ENCODE peak calls at places on chromosomes 6 and 20, in four cellular contexts. One of them, this sample, is unnamed.
A peak's percentile ranks its signal among the peaks of the same experiment; 100 is the strongest.

GRCh38 chr6:132483779-132484679 is 28.9 kb downstream of the STX7 start:
- DNase-seq in IMR-90: peak; percentile 76
- DNase-seq in K562: peak; percentile 74
- DNase-seq in HepG2: peak; percentile 75
- DNase-seq in this sample: peak; percentile 36

GRCh38 chr6:27866370-27867050 is 45.7 kb downstream of the OR2B2 start:
- DNase-seq in IMR-90: peak; percentile 68
- DNase-seq in K562: peak; percentile 48
- DNase-seq in HepG2: peak; percentile 32
- DNase-seq in this sample: peak; percentile 23

GRCh38 chr6:134223761-134224445 is 94.0 kb downstream of the SGK1 start:
- DNase-seq in IMR-90: peak; percentile 55
- DNase-seq in K562: no peak
- DNase-seq in HepG2: no peak
- DNase-seq in this sample: no peak

GRCh38 chr6:30882764-30883475 is 1.4 kb upstream of the DDR1 start:
- DNase-seq in IMR-90: no peak
- DNase-seq in K562: peak; percentile 59
- DNase-seq in HepG2: no peak
- DNase-seq in this sample: peak; percentile 21

GRCh38 chr6:40932366-40932765 is 106.7 kb downstream of the UNC5CL start:
- DNase-seq in IMR-90: peak; percentile 42
- DNase-seq in K562: no peak
- DNase-seq in HepG2: no peak
- DNase-seq in this sample: no peak

GRCh38 chr6:81751388-81752083 is 945 bp downstream of the TENT5A start:
- DNase-seq in IMR-90: peak; percentile 38
- DNase-seq in K562: no peak
- DNase-seq in HepG2: peak; percentile 21
- DNase-seq in this sample: peak; percentile 14

GRCh38 chr6:115643762-115644161 is 416.9 kb downstream of the FRK start:
- DNase-seq in IMR-90: peak; percentile 50
- DNase-seq in K562: no peak
- DNase-seq in HepG2: peak; percentile 35
- DNase-seq in this sample: no peak

GRCh38 chr20:5920581-5920980 is 29.8 kb downstream of the TRMT6 start:
- DNase-seq in IMR-90: no peak
- DNase-seq in K562: no peak
- DNase-seq in HepG2: no peak
- DNase-seq in this sample: no peak

GRCh38 chr6:66289889-66290288 is 582.9 kb upstream of the EYS start:
- DNase-seq in IMR-90: no peak
- DNase-seq in K562: no peak
- DNase-seq in HepG2: no peak
- DNase-seq in this sample: no peak

GRCh38 chr20:45970646-45971424 is 1.2 kb downstream of the ZNF335 start:
- DNase-seq in IMR-90: peak; percentile 19
- DNase-seq in K562: peak; percentile 53
- DNase-seq in HepG2: no peak
- DNase-seq in this sample: no peak

GRCh38 chr20:15496501-15497039 is 1076.7 kb downstream of the KIF16B start:
- DNase-seq in IMR-90: no peak
- DNase-seq in K562: no peak
- DNase-seq in HepG2: no peak
- DNase-seq in this sample: no peak

GRCh38 chr6:137230547-137230946 is 11.4 kb upstream of the IFNGR1 start:
- DNase-seq in IMR-90: no peak
- DNase-seq in K562: no peak
- DNase-seq in HepG2: no peak
- DNase-seq in this sample: no peak

GRCh38 chr20:37254114-37254878 is 7.3 kb downstream of the GHRH start:
- DNase-seq in IMR-90: no peak
- DNase-seq in K562: no peak
- DNase-seq in HepG2: no peak
- DNase-seq in this sample: no peak

GRCh38 chr6:147022041-147022440 is 182.2 kb upstream of the STXBP5 start:
- DNase-seq in IMR-90: peak; percentile 48
- DNase-seq in K562: no peak
- DNase-seq in HepG2: no peak
- DNase-seq in this sample: no peak

GRCh38 chr6:134964451-134965203 is 14.7 kb upstream of the ALDH8A1 start:
- DNase-seq in IMR-90: no peak
- DNase-seq in K562: no peak
- DNase-seq in HepG2: no peak
- DNase-seq in this sample: no peak

GRCh38 chr20:51354769-51355319 is 187.7 kb downstream of the NFATC2 start:
- DNase-seq in IMR-90: peak; percentile 84
- DNase-seq in K562: no peak
- DNase-seq in HepG2: no peak
- DNase-seq in this sample: no peak

GRCh38 chr20:59402697-59403096 is 102.3 kb downstream of the EDN3 start:
- DNase-seq in IMR-90: no peak
- DNase-seq in K562: no peak
- DNase-seq in HepG2: no peak
- DNase-seq in this sample: peak; percentile 56

GRCh38 chr6:108029226-108029921 is 45.2 kb downstream of the OSTM1 start:
- DNase-seq in IMR-90: no peak
- DNase-seq in K562: no peak
- DNase-seq in HepG2: no peak
- DNase-seq in this sample: no peak

GRCh38 chr6:148973809-148974208 is 227.0 kb downstream of the UST start:
- DNase-seq in IMR-90: peak; percentile 66
- DNase-seq in K562: peak; percentile 14
- DNase-seq in HepG2: no peak
- DNase-seq in this sample: peak; percentile 32

GRCh38 chr6:11616200-11616611 is 78.7 kb downstream of the TMEM170B start:
- DNase-seq in IMR-90: peak; percentile 98
- DNase-seq in K562: no peak
- DNase-seq in HepG2: no peak
- DNase-seq in this sample: no peak

GRCh38 chr20:45387274-45387673 is 9.1 kb upstream of the TP53TG5 start:
- DNase-seq in IMR-90: no peak
- DNase-seq in K562: no peak
- DNase-seq in HepG2: no peak
- DNase-seq in this sample: no peak

GRCh38 chr6:37624606-37625574 is 72.8 kb downstream of the MDGA1 start:
- DNase-seq in IMR-90: no peak
- DNase-seq in K562: no peak
- DNase-seq in HepG2: no peak
- DNase-seq in this sample: peak; percentile 41

GRCh38 chr6:114342086-114342825 is 567 bp downstream of the HS3ST5 start:
- DNase-seq in IMR-90: no peak
- DNase-seq in K562: no peak
- DNase-seq in HepG2: no peak
- DNase-seq in this sample: peak; percentile 3

GRCh38 chr20:10065154-10065833 is 30.5 kb downstream of the ANKEF1 start:
- DNase-seq in IMR-90: peak; percentile 33
- DNase-seq in K562: peak; percentile 13
- DNase-seq in HepG2: no peak
- DNase-seq in this sample: no peak

GRCh38 chr6:37103169-37104039 is 66.5 kb upstream of the PIM1 start:
- DNase-seq in IMR-90: no peak
- DNase-seq in K562: peak; percentile 99
- DNase-seq in HepG2: peak; percentile 85
- DNase-seq in this sample: peak; percentile 27

GRCh38 chr6:168154263-168154917 is 75.4 kb upstream of the FRMD1 start:
- DNase-seq in IMR-90: no peak
- DNase-seq in K562: no peak
- DNase-seq in HepG2: no peak
- DNase-seq in this sample: no peak

GRCh38 chr6:30684386-30685156 is 1.9 kb downstream of the PPP1R18 start:
- DNase-seq in IMR-90: peak; percentile 44
- DNase-seq in K562: peak; percentile 84
- DNase-seq in HepG2: no peak
- DNase-seq in this sample: no peak

GRCh38 chr6:137013031-137013430 is 31.7 kb downstream of the IL20RA start:
- DNase-seq in IMR-90: no peak
- DNase-seq in K562: no peak
- DNase-seq in HepG2: no peak
- DNase-seq in this sample: no peak

GRCh38 chr6:38027685-38028373 is 208.3 kb downstream of the ZFAND3 start:
- DNase-seq in IMR-90: no peak
- DNase-seq in K562: peak; percentile 6
- DNase-seq in HepG2: no peak
- DNase-seq in this sample: no peak

GRCh38 chr6:162203287-162203686 is 524.3 kb downstream of the PRKN start:
- DNase-seq in IMR-90: no peak
- DNase-seq in K562: no peak
- DNase-seq in HepG2: no peak
- DNase-seq in this sample: no peak

GRCh38 chr6:111258615-111259088 is 171.3 kb downstream of the SLC16A10 start:
- DNase-seq in IMR-90: no peak
- DNase-seq in K562: no peak
- DNase-seq in HepG2: no peak
- DNase-seq in this sample: no peak

GRCh38 chr20:55415567-55416142 is 589.7 kb downstream of the CBLN4 start:
- DNase-seq in IMR-90: no peak
- DNase-seq in K562: no peak
- DNase-seq in HepG2: peak; percentile 21
- DNase-seq in this sample: peak; percentile 13

GRCh38 chr20:47251154-47252020 is 105.1 kb downstream of the ZMYND8 start:
- DNase-seq in IMR-90: no peak
- DNase-seq in K562: no peak
- DNase-seq in HepG2: no peak
- DNase-seq in this sample: no peak

GRCh38 chr6:18327621-18328548 is 59.3 kb upstream of the RNF144B start:
- DNase-seq in IMR-90: no peak
- DNase-seq in K562: peak; percentile 69
- DNase-seq in HepG2: no peak
- DNase-seq in this sample: no peak

GRCh38 chr20:2892376-2892775 is 19.1 kb downstream of the PTPRA start:
- DNase-seq in IMR-90: no peak
- DNase-seq in K562: no peak
- DNase-seq in HepG2: no peak
- DNase-seq in this sample: no peak

GRCh38 chr20:25039697-25040437 is 18.1 kb downstream of the ACSS1 start:
- DNase-seq in IMR-90: peak; percentile 44
- DNase-seq in K562: no peak
- DNase-seq in HepG2: no peak
- DNase-seq in this sample: no peak

DNA sequence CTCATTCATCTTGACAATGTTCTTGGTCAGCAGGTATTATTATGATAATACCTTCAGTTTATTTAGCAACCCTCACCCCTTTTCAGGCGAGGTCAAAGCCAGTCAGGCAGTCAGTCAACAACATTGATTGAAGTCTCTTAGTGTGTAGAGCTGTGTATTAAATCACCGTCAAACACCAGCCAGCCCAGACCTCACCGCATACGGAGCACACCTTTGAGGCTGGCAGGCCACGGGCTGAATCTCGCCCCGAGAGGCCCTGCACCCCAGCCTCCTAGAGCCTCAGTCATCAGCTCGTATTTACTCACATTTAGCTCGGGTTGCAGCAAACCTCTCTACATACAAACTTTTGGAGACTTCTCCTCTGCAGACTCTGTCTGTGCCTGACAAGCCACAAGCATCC is 36.0 kb upstream of the FOXA2 start:
- DNase-seq in IMR-90: no peak
- DNase-seq in K562: no peak
- DNase-seq in HepG2: no peak
- DNase-seq in this sample: no peak
- TF ChIP-seq MAZ in IMR-90: no peak
- TF ChIP-seq MAZ in K562: no peak
- TF ChIP-seq MAZ in HepG2: no peak
- TF ChIP-seq MAZ in this sample: no peak

DNA sequence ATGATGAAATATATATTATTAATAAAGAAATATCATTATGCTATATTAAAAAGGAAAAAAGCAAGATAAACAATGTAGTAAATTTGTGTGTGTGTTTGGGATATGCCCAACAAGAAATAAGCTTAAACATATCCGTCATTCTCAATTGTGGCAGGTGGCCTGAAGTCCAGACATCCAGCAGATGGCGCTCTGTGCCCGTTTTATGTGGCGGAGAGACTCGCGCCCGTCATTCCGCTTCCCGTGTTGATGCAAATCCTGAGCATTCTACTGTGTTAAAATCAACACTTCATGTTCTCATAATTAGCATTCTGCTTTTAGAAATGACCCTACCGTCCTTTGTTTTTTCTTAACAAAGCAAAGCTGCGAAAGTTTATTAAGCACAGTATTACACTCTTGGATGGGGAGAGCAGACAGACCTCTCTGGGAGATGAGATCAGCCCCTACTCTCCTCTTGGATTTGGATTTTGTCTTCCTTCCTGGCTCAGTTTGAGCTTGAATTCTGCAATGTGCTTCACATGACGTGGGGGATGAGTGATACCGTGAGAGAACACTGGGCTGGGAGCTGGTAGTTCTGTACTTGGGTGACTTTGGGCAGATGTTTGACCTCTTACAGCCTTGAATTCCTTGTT is 125.8 kb downstream of the MCHR2 start:
- DNase-seq in IMR-90: peak; percentile 51
- DNase-seq in K562: peak; percentile 79
- DNase-seq in HepG2: peak; percentile 47
- DNase-seq in this sample: peak; percentile 18
- TF ChIP-seq MAZ in IMR-90: no peak
- TF ChIP-seq MAZ in K562: no peak
- TF ChIP-seq MAZ in HepG2: no peak
- TF ChIP-seq MAZ in this sample: no peak

GRCh38 chr6:165729307-165729936 is 66.4 kb upstream of the PDE10A start:
- DNase-seq in IMR-90: peak; percentile 10
- DNase-seq in K562: peak; percentile 55
- DNase-seq in HepG2: peak; percentile 13
- DNase-seq in this sample: peak; percentile 13
- TF ChIP-seq MAZ in IMR-90: no peak
- TF ChIP-seq MAZ in K562: no peak
- TF ChIP-seq MAZ in HepG2: no peak
- TF ChIP-seq MAZ in this sample: no peak

GRCh38 chr20:11217322-11217989 is 543.7 kb upstream of the JAG1 start:
- DNase-seq in IMR-90: peak; percentile 42
- DNase-seq in K562: no peak
- DNase-seq in HepG2: no peak
- DNase-seq in this sample: no peak

GRCh38 chr20:11221046-11221445 is 547.2 kb upstream of the JAG1 start:
- DNase-seq in IMR-90: no peak
- DNase-seq in K562: no peak
- DNase-seq in HepG2: no peak
- DNase-seq in this sample: no peak

GRCh38 chr20:11219192-11219591 is 545.4 kb upstream of the JAG1 start:
- DNase-seq in IMR-90: no peak
- DNase-seq in K562: no peak
- DNase-seq in HepG2: no peak
- DNase-seq in this sample: no peak

GRCh38 chr20:11216451-11217314 is 542.9 kb upstream of the JAG1 start:
- DNase-seq in IMR-90: peak; percentile 82
- DNase-seq in K562: no peak
- DNase-seq in HepG2: peak; percentile 78
- DNase-seq in this sample: peak; percentile 16

GRCh38 chr20:11218035-11218680 is 544.4 kb upstream of the JAG1 start:
- DNase-seq in IMR-90: no peak
- DNase-seq in K562: no peak
- DNase-seq in HepG2: no peak
- DNase-seq in this sample: no peak
- TF ChIP-seq MAZ in IMR-90: no peak
- TF ChIP-seq MAZ in K562: no peak
- TF ChIP-seq MAZ in HepG2: no peak
- TF ChIP-seq MAZ in this sample: no peak

GRCh38 chr20:53672484-53673129 is 79.0 kb upstream of the ZNF217 start:
- DNase-seq in IMR-90: peak; percentile 66
- DNase-seq in K562: no peak
- DNase-seq in HepG2: no peak
- DNase-seq in this sample: no peak
- TF ChIP-seq MAZ in IMR-90: no peak
- TF ChIP-seq MAZ in K562: no peak
- TF ChIP-seq MAZ in HepG2: no peak
- TF ChIP-seq MAZ in this sample: no peak